ENCODE peak calls at places on chromosome 3, in six cellular contexts. U, T, D, G, W and P are unnamed samples.

GRCh38 chr3:137509354-137510045 is 254.6 kb upstream of the SOX14 start:
- DNase-seq in U (no peak), T (no peak), D (no peak), G (no peak), W (no peak), P (no peak)

GRCh38 chr3:187673012-187673411 is 2.8 kb upstream of the SST start:
- DNase-seq in U (no peak), T (no peak), D (peak), G (no peak), W (no peak), P (no peak)

GRCh38 chr3:40073310-40074007 is 236.0 kb upstream of the EIF1B start:
- DNase-seq in U (no peak), T (no peak), D (no peak), G (no peak), W (no peak), P (no peak)

GRCh38 chr3:110413291-110413690 is 658.3 kb upstream of the NECTIN3 start:
- DNase-seq in U (no peak), T (no peak), D (peak), G (no peak), W (no peak), P (no peak)

GRCh38 chr3:120198305-120198878 is 86.6 kb downstream of the GPR156 start:
- DNase-seq in U (peak), T (no peak), D (peak), G (no peak), W (no peak), P (no peak)

GRCh38 chr3:134367869-134368750 is 6.1 kb downstream of the AMOTL2 start:
- DNase-seq in U (no peak), T (no peak), D (peak), G (no peak), W (no peak), P (peak)

GRCh38 chr3:32794487-32795308 is 23.1 kb upstream of the TRIM71 start:
- DNase-seq in U (no peak), T (no peak), D (peak), G (no peak), W (peak), P (no peak)

GRCh38 chr3:53744351-53744750 is 101.9 kb downstream of the CHDH start:
- DNase-seq in U (no peak), T (no peak), D (no peak), G (no peak), W (no peak), P (peak)

GRCh38 chr3:184486614-184487013 is 75.0 kb upstream of the EPHB3 start:
- DNase-seq in U (no peak), T (no peak), D (no peak), G (no peak), W (no peak), P (no peak)

GRCh38 chr3:153173758-153174516 is 11.9 kb downstream of the RAP2B start:
- DNase-seq in U (no peak), T (no peak), D (peak), G (no peak), W (no peak), P (no peak)

GRCh38 chr3:195080125-195080524 is 190.8 kb downstream of the XXYLT1 start:
- DNase-seq in U (no peak), T (no peak), D (no peak), G (no peak), W (peak), P (no peak)

GRCh38 chr3:32733631-32734229 is 48.7 kb downstream of the CNOT10 start:
- DNase-seq in U (peak), T (no peak), D (peak), G (no peak), W (no peak), P (no peak)

GRCh38 chr3:111998661-111999641 is at the start of gene TAGLN3:
- DNase-seq in U (peak), T (no peak), D (peak), G (peak), W (no peak), P (peak)

GRCh38 chr3:16069149-16069922 is 105.1 kb upstream of the GALNT15 start:
- DNase-seq in U (no peak), T (no peak), D (peak), G (no peak), W (no peak), P (no peak)

GRCh38 chr3:81744366-81744765 is 17.1 kb downstream of the GBE1 start:
- DNase-seq in U (no peak), T (no peak), D (peak), G (no peak), W (no peak), P (no peak)

GRCh38 chr3:112778298-112779008 is 68.2 kb downstream of the CD200R1L start:
- DNase-seq in U (no peak), T (no peak), D (peak), G (no peak), W (no peak), P (no peak)

GRCh38 chr3:12662593-12663310 is 1.2 kb downstream of the RAF1 start:
- DNase-seq in U (no peak), T (peak), D (peak), G (no peak), W (peak), P (peak)

GRCh38 chr3:47022540-47023161 is 43.2 kb downstream of the NBEAL2 start:
- DNase-seq in U (no peak), T (no peak), D (peak), G (no peak), W (no peak), P (no peak)

GRCh38 chr3:136547293-136547692 is 204.9 kb downstream of the STAG1 start:
- DNase-seq in U (no peak), T (no peak), D (peak), G (no peak), W (no peak), P (no peak)

GRCh38 chr3:117700573-117701360 is 991.2 kb downstream of the TUSC7 start:
- DNase-seq in U (no peak), T (no peak), D (no peak), G (no peak), W (no peak), P (no peak)

GRCh38 chr3:145032790-145033189 is 1061.2 kb downstream of the DIPK2A start:
- DNase-seq in U (no peak), T (no peak), D (no peak), G (no peak), W (no peak), P (no peak)

GRCh38 chr3:195757371-195757770 is 36.6 kb downstream of the MUC20 start:
- DNase-seq in U (no peak), T (no peak), D (no peak), G (no peak), W (no peak), P (no peak)

GRCh38 chr3:36511761-36512496 is 131.6 kb downstream of the STAC start:
- DNase-seq in U (no peak), T (no peak), D (no peak), G (no peak), W (no peak), P (no peak)

GRCh38 chr3:67000006-67000405 is 1.9 kb downstream of the KBTBD8 start:
- DNase-seq in U (no peak), T (no peak), D (peak), G (no peak), W (no peak), P (no peak)

GRCh38 chr3:183698318-183698731 is 728 bp downstream of the YEATS2 start:
- DNase-seq in U (peak), T (peak), D (peak), G (no peak), W (no peak), P (no peak)

GRCh38 chr3:175383366-175383765 is 524.2 kb downstream of the NAALADL2 start:
- DNase-seq in U (no peak), T (no peak), D (no peak), G (no peak), W (no peak), P (no peak)

GRCh38 chr3:50444213-50444612 is 59.2 kb downstream of the CACNA2D2 start:
- DNase-seq in U (no peak), T (no peak), D (peak), G (no peak), W (no peak), P (no peak)

GRCh38 chr3:124845406-124845805 is 41.8 kb downstream of the ITGB5 start:
- DNase-seq in U (no peak), T (no peak), D (peak), G (no peak), W (no peak), P (peak)

GRCh38 chr3:13537926-13538325 is 11.0 kb upstream of the FBLN2 start:
- DNase-seq in U (no peak), T (no peak), D (peak), G (no peak), W (no peak), P (no peak)

GRCh38 chr3:13574798-13575451 is 26.0 kb downstream of the FBLN2 start:
- DNase-seq in U (no peak), T (no peak), D (peak), G (no peak), W (no peak), P (no peak)

GRCh38 chr3:78941587-78941986 is 826.2 kb downstream of the ROBO1 start:
- DNase-seq in U (no peak), T (no peak), D (peak), G (no peak), W (no peak), P (no peak)

GRCh38 chr3:181459516-181459915 is 252.2 kb upstream of the SOX2 start:
- DNase-seq in U (no peak), T (no peak), D (no peak), G (no peak), W (no peak), P (no peak)

GRCh38 chr3:119235151-119235550 is 5.5 kb downstream of the B4GALT4 start:
- DNase-seq in U (no peak), T (no peak), D (peak), G (no peak), W (no peak), P (no peak)

GRCh38 chr3:50274371-50275104 is 4.3 kb upstream of the LSMEM2 start:
- DNase-seq in U (no peak), T (no peak), D (peak), G (peak), W (peak), P (peak)

GRCh38 chr3:132549890-132550578 is 47.0 kb upstream of the ACKR4 start:
- DNase-seq in U (no peak), T (no peak), D (peak), G (no peak), W (no peak), P (no peak)

GRCh38 chr3:194714122-194714425 is 28.4 kb downstream of the FAM43A start:
- DNase-seq in U (no peak), T (no peak), D (no peak), G (no peak), W (no peak), P (no peak)

GRCh38 chr3:177894021-177894690 is 642.1 kb upstream of the KCNMB2 start:
- DNase-seq in U (no peak), T (no peak), D (peak), G (no peak), W (no peak), P (no peak)

GRCh38 chr3:66572938-66573710 is 72.3 kb upstream of the LRIG1 start:
- DNase-seq in U (no peak), T (no peak), D (no peak), G (no peak), W (no peak), P (no peak)

GRCh38 chr3:56799251-56799882 is 2.4 kb downstream of the ARHGEF3 start:
- DNase-seq in U (peak), T (no peak), D (peak), G (peak), W (no peak), P (peak)

GRCh38 chr3:21645121-21645897 is 105.7 kb downstream of the ZNF385D start:
- DNase-seq in U (peak), T (no peak), D (peak), G (no peak), W (no peak), P (no peak)